ENCODE peak calls at places on chromosomes 3 and 15, in nine cellular contexts. O, Q, Z, H, B, E, I, G and X are unnamed samples.

GRCh38 chr3:151925419-151925818 is 52.0 kb downstream of the SUCNR1 start:
- DNase-seq in O (no peak), Q (no peak), Z (no peak), H (no peak), B (peak), E (no peak), I (no peak), G (no peak), X (no peak)

GRCh38 chr3:188468196-188468595 is 314.2 kb downstream of the LPP start:
- DNase-seq in O (no peak), Q (no peak), Z (no peak), H (no peak), B (no peak), E (no peak), I (no peak), G (no peak), X (no peak)

GRCh38 chr15:71465109-71465508 is 345.2 kb upstream of the NR2E3 start:
- DNase-seq in O (no peak), Q (no peak), Z (no peak), H (no peak), B (peak), E (no peak), I (no peak), G (peak), X (no peak)

GRCh38 chr15:47003568-47003967 is 713.7 kb upstream of the SEMA6D start:
- DNase-seq in O (no peak), Q (no peak), Z (no peak), H (no peak), B (no peak), E (no peak), I (no peak), G (no peak), X (no peak)

GRCh38 chr3:116103868-116104530 is 341.3 kb downstream of the LSAMP start:
- DNase-seq in O (no peak), Q (no peak), Z (no peak), H (no peak), B (no peak), E (no peak), I (no peak), G (no peak), X (no peak)

GRCh38 chr15:88690331-88690730 is 51.5 kb downstream of the ISG20 start:
- DNase-seq in O (peak), Q (no peak), Z (no peak), H (no peak), B (peak), E (no peak), I (no peak), G (no peak), X (no peak)

GRCh38 chr3:51340311-51340829 is 44.7 kb upstream of the MANF start:
- DNase-seq in O (no peak), Q (no peak), Z (no peak), H (no peak), B (peak), E (no peak), I (no peak), G (peak), X (peak)

GRCh38 chr3:37741644-37742043 is 120.0 kb upstream of the CTDSPL start:
- DNase-seq in O (peak), Q (peak), Z (no peak), H (no peak), B (peak), E (no peak), I (peak), G (peak), X (peak)

GRCh38 chr15:43134157-43134637 is 811 bp downstream of the TMEM62 start:
- DNase-seq in O (no peak), Q (no peak), Z (no peak), H (peak), B (no peak), E (no peak), I (no peak), G (no peak), X (peak)

GRCh38 chr3:138399766-138400165 is 34.6 kb upstream of the ESYT3 start:
- DNase-seq in O (no peak), Q (no peak), Z (peak), H (no peak), B (no peak), E (no peak), I (no peak), G (no peak), X (no peak)

GRCh38 chr3:112767177-112767576 is 79.5 kb downstream of the CD200R1L start:
- DNase-seq in O (no peak), Q (no peak), Z (no peak), H (no peak), B (no peak), E (no peak), I (no peak), G (no peak), X (no peak)

GRCh38 chr3:46670000-46670890 is 23.2 kb downstream of the ALS2CL start:
- DNase-seq in O (no peak), Q (no peak), Z (peak), H (no peak), B (no peak), E (no peak), I (no peak), G (no peak), X (no peak)

GRCh38 chr3:157360044-157360443 is 76.6 kb upstream of the PTX3 start:
- DNase-seq in O (no peak), Q (no peak), Z (no peak), H (no peak), B (peak), E (no peak), I (no peak), G (peak), X (peak)

GRCh38 chr3:14909250-14909649 is 38.1 kb upstream of the NR2C2 start:
- DNase-seq in O (no peak), Q (no peak), Z (peak), H (no peak), B (no peak), E (no peak), I (no peak), G (no peak), X (no peak)

GRCh38 chr3:114668099-114668498 is 374.3 kb downstream of the TIGIT start:
- DNase-seq in O (no peak), Q (peak), Z (no peak), H (no peak), B (no peak), E (no peak), I (no peak), G (no peak), X (no peak)

GRCh38 chr3:183427206-183428139 is 946 bp downstream of the MCF2L2 start:
- DNase-seq in O (no peak), Q (peak), Z (peak), H (no peak), B (no peak), E (no peak), I (no peak), G (no peak), X (no peak)

GRCh38 chr15:64693134-64693533 is 82.3 kb downstream of the RBPMS2 start:
- DNase-seq in O (no peak), Q (no peak), Z (no peak), H (no peak), B (peak), E (no peak), I (no peak), G (peak), X (peak)

GRCh38 chr3:52790741-52791140 is 3.9 kb upstream of the ITIH3 start:
- DNase-seq in O (no peak), Q (no peak), Z (no peak), H (no peak), B (no peak), E (no peak), I (no peak), G (no peak), X (no peak)

GRCh38 chr3:190375250-190375649 is 12.7 kb upstream of the CLDN16 start:
- DNase-seq in O (no peak), Q (no peak), Z (no peak), H (no peak), B (no peak), E (no peak), I (no peak), G (no peak), X (no peak)

GRCh38 chr15:90030376-90030775 is 29.3 kb downstream of the ZNF710 start:
- DNase-seq in O (no peak), Q (no peak), Z (no peak), H (no peak), B (no peak), E (no peak), I (no peak), G (no peak), X (no peak)

GRCh38 chr15:96285715-96286367 is 44.7 kb upstream of the NR2F2 start:
- DNase-seq in O (no peak), Q (no peak), Z (no peak), H (no peak), B (no peak), E (no peak), I (peak), G (no peak), X (no peak)

GRCh38 chr3:37017683-37018082 is 24.4 kb downstream of the MLH1 start:
- DNase-seq in O (no peak), Q (no peak), Z (no peak), H (no peak), B (no peak), E (no peak), I (no peak), G (no peak), X (no peak)

GRCh38 chr3:33900809-33901505 is 102.5 kb downstream of the PDCD6IP start:
- DNase-seq in O (no peak), Q (no peak), Z (no peak), H (no peak), B (no peak), E (no peak), I (no peak), G (no peak), X (no peak)

GRCh38 chr3:158539414-158540014 is 31.5 kb upstream of the MLF1 start:
- DNase-seq in O (no peak), Q (peak), Z (no peak), H (peak), B (peak), E (no peak), I (no peak), G (peak), X (peak)

GRCh38 chr3:83150896-83151295 is 1389.5 kb upstream of the GBE1 start:
- DNase-seq in O (no peak), Q (no peak), Z (no peak), H (no peak), B (no peak), E (no peak), I (no peak), G (no peak), X (no peak)

GRCh38 chr3:191008074-191008473 is 145.6 kb upstream of the GMNC start:
- DNase-seq in O (no peak), Q (no peak), Z (no peak), H (no peak), B (no peak), E (no peak), I (no peak), G (no peak), X (no peak)

GRCh38 chr3:99955773-99956562 is 138.3 kb downstream of the CMSS1 start:
- DNase-seq in O (no peak), Q (no peak), Z (no peak), H (no peak), B (no peak), E (no peak), I (no peak), G (no peak), X (no peak)

GRCh38 chr3:170357920-170358854 is 672 bp downstream of the SKIL start:
- DNase-seq in O (peak), Q (peak), Z (peak), H (peak), B (peak), E (peak), I (peak), G (peak), X (peak)

GRCh38 chr3:137263982-137264777 is 306.4 kb downstream of the IL20RB start:
- DNase-seq in O (no peak), Q (peak), Z (no peak), H (no peak), B (no peak), E (no peak), I (no peak), G (no peak), X (no peak)

GRCh38 chr3:52086939-52087675 is 30.7 kb upstream of the DUSP7 start:
- DNase-seq in O (no peak), Q (peak), Z (no peak), H (no peak), B (peak), E (no peak), I (no peak), G (peak), X (no peak)

GRCh38 chr3:14521611-14522010 is 18.5 kb downstream of the GRIP2 start:
- DNase-seq in O (no peak), Q (no peak), Z (peak), H (no peak), B (no peak), E (no peak), I (no peak), G (no peak), X (no peak)

GRCh38 chr15:99749386-99749785 is 16.1 kb upstream of the LYSMD4 start:
- DNase-seq in O (no peak), Q (no peak), Z (no peak), H (no peak), B (peak), E (no peak), I (no peak), G (no peak), X (no peak)

GRCh38 chr3:134359121-134360010 is 14.9 kb downstream of the AMOTL2 start:
- DNase-seq in O (no peak), Q (no peak), Z (peak), H (no peak), B (no peak), E (no peak), I (no peak), G (no peak), X (no peak)

GRCh38 chr3:98233468-98233867 is 30.6 kb upstream of the OR5H6 start:
- DNase-seq in O (no peak), Q (no peak), Z (no peak), H (no peak), B (no peak), E (no peak), I (no peak), G (no peak), X (no peak)

GRCh38 chr3:20104167-20104661 is 64.0 kb downstream of the KAT2B start:
- DNase-seq in O (no peak), Q (no peak), Z (no peak), H (peak), B (no peak), E (no peak), I (no peak), G (no peak), X (no peak)

GRCh38 chr3:56693750-56694149 is 10.7 kb upstream of the TASOR start:
- DNase-seq in O (no peak), Q (no peak), Z (no peak), H (no peak), B (no peak), E (no peak), I (no peak), G (no peak), X (no peak)

GRCh38 chr3:102449341-102449740 is 14.5 kb downstream of the ZPLD1 start:
- DNase-seq in O (no peak), Q (no peak), Z (no peak), H (no peak), B (peak), E (no peak), I (no peak), G (peak), X (peak)

GRCh38 chr3:131549340-131549739 is 46.6 kb upstream of the MRPL3 start:
- DNase-seq in O (no peak), Q (peak), Z (no peak), H (no peak), B (peak), E (no peak), I (no peak), G (no peak), X (no peak)